ENCODE peak calls at places on chromosomes 1 and 21, in six cellular contexts. D is heart right ventricle, H is AG04450, C is heart left ventricle, I is right atrium auricular region, G is SK-N-SH. B is an unnamed sample.

GRCh38 chr1:5878938-5879337 is 113.3 kb downstream of the NPHP4 start:
- DNase-seq in D (no peak), H (no peak), C (no peak), I (no peak), G (no peak), B (no peak)

GRCh38 chr1:30111431-30111830 is 612.0 kb downstream of the MATN1 start:
- DNase-seq in D (peak), H (no peak), C (peak), I (no peak), G (peak), B (peak)

GRCh38 chr1:89607888-89608626 is 24.9 kb upstream of the LRRC8C start:
- DNase-seq in D (no peak), H (no peak), C (peak), I (peak), G (no peak), B (no peak)

GRCh38 chr1:50368179-50369007 is 54.9 kb downstream of the DMRTA2 start:
- DNase-seq in D (no peak), H (no peak), C (no peak), I (no peak), G (peak), B (peak)

GRCh38 chr1:72034827-72035226 is 247.5 kb downstream of the NEGR1 start:
- DNase-seq in D (no peak), H (no peak), C (no peak), I (no peak), G (no peak), B (no peak)

GRCh38 chr1:178521241-178521640 is 8.3 kb downstream of the TEX35 start:
- DNase-seq in D (no peak), H (no peak), C (no peak), I (no peak), G (no peak), B (no peak)

GRCh38 chr21:41701749-41702148 is 65.1 kb downstream of the RIPK4 start:
- DNase-seq in D (no peak), H (no peak), C (no peak), I (no peak), G (no peak), B (no peak)

GRCh38 chr1:51157411-51157810 is 55.4 kb downstream of the C1orf185 start:
- DNase-seq in D (no peak), H (no peak), C (no peak), I (no peak), G (no peak), B (no peak)

GRCh38 chr1:230430499-230430898 is 4.4 kb upstream of the PGBD5 start:
- DNase-seq in D (no peak), H (no peak), C (no peak), I (no peak), G (no peak), B (no peak)

GRCh38 chr1:226332947-226333346 is 24.0 kb upstream of the LIN9 start:
- DNase-seq in D (no peak), H (no peak), C (no peak), I (no peak), G (peak), B (no peak)

GRCh38 chr1:197841828-197842573 is 60.4 kb upstream of the C1orf53 start:
- DNase-seq in D (no peak), H (peak), C (no peak), I (no peak), G (no peak), B (no peak)

GRCh38 chr1:51341876-51342496 is 11.6 kb upstream of the TTC39A start:
- DNase-seq in D (no peak), H (no peak), C (no peak), I (no peak), G (no peak), B (no peak)

GRCh38 chr1:206521002-206521585 is 13.8 kb downstream of the RASSF5 start:
- DNase-seq in D (no peak), H (no peak), C (no peak), I (no peak), G (no peak), B (no peak)

GRCh38 chr1:215710340-215710971 is 143.4 kb downstream of the KCTD3 start:
- DNase-seq in D (no peak), H (no peak), C (no peak), I (no peak), G (peak), B (peak)

GRCh38 chr1:207672525-207673130 is 27.7 kb downstream of the CR1L start:
- DNase-seq in D (no peak), H (no peak), C (no peak), I (no peak), G (peak), B (no peak)

GRCh38 chr1:113123737-113124136 is 50.7 kb downstream of the LRIG2 start:
- DNase-seq in D (no peak), H (peak), C (no peak), I (no peak), G (no peak), B (no peak)

GRCh38 chr1:222461941-222462340 is 86.0 kb downstream of the HHIPL2 start:
- DNase-seq in D (no peak), H (no peak), C (no peak), I (no peak), G (no peak), B (no peak)

DNA sequence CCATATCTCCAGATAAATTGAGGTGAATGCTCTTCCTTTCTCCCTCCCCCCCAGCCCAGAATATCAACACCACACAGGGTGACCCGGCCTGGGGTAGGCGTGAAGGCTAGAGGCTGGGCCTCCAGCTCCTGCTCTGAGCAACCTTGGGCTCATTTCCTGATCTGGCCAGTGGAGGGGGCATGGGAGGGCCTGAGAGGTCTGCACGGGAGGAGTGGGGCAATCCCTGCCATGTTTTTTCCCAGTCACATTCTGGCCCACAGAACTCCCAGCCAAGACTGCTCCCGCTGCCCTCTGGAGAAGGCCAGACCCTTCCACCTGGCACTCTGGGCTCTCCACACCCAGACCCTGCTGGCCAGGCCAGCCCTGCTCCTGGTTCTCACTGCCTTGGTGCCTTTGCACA is 3.9 kb downstream of the CLDN19 start:
- DNase-seq in D (no peak), H (no peak), C (no peak), I (no peak), G (peak), B (no peak)
- TF ChIP-seq CTCF in D (no peak), H (peak), C (no peak), I (no peak), G (no peak), B (no peak)

DNA sequence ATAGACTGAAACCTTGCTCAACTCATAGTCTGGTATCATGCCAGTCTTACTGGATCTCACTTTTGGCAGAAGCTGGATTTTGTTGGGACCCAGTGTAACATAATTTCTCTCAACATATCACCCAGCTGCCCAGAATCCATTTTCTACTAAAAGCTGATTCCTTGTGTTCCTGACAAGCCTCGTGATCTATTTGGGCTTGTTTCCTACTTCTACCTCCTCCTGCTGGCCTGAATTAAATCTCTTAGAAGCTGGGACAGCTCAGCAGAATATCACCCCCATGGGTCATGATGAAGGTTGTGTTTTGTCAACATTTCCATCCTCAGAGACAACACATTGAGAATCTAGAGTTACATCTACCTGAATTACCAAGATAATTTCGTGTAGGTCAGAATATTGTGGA is 7.7 kb downstream of the GOLT1A start:
- DNase-seq in D (no peak), H (no peak), C (no peak), I (no peak), G (no peak), B (no peak)
- TF ChIP-seq CTCF in D (no peak), H (peak), C (no peak), I (no peak), G (peak), B (no peak)

DNA sequence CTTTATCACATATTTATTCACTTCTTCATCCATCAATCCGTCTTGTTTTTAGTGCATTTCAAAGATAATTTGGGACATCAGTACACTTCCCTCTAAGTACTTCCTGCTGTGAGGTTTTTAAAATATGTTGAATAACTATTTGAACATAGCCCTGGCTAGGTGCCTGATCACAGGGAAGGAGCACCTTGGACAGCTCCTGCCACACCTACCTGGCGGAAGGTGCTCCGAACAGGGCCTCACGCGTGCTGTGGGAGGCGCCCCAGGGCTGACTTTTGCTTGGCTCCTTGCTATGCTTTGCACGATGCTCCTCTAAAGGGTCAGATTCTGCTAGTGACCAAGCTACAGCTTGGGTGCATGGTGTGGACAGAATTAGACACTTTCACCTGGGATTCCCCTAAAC is 4.9 kb upstream of the ATXN7L2 start:
- DNase-seq in D (no peak), H (no peak), C (peak), I (no peak), G (no peak), B (no peak)
- TF ChIP-seq CTCF in D (no peak), H (no peak), C (no peak), I (no peak), G (no peak), B (no peak)

DNA sequence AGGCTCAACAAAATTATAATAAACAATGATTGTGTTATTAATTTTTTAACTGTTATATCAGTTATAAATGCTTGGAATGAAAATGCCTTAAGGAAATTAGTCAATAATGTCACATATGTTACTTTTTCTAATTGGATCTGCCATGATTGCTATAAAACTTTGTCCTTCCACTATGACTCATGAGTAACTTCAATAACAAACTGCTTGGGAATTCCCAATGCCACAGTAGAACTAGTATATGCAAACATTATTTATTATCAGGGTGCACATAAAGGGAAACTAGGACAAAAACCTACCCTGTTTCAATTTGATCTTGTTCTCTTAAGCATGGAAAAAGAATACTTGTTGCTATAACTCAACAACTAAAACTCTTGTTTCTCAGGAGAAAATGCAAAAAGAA is 59.1 kb upstream of the PDC start:
- DNase-seq in D (no peak), H (no peak), C (no peak), I (no peak), G (no peak), B (no peak)
- TF ChIP-seq CTCF in D (no peak), H (no peak), C (no peak), I (no peak), G (no peak), B (no peak)

DNA sequence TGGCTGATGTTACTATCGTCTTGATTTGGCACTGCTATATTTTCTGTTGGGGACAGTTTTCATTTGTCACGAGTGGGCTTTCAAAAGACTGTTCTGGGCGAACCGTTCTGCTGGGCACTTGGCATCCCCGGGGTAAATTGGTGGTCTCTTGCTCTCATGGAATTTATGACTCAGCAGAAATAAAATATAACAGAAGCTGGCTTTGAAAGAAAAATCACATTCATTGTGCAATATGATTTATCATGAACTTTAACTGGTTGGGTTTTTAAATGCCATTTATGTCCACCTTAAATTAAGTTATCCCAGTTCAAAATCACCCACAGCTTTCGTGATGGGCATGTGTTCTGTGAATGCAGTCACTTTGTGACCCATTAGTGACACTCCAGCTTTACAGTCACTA is 147.3 kb downstream of the KAZN start:
- DNase-seq in D (no peak), H (no peak), C (no peak), I (no peak), G (no peak), B (no peak)
- TF ChIP-seq CTCF in D (no peak), H (no peak), C (no peak), I (no peak), G (no peak), B (no peak)

DNA sequence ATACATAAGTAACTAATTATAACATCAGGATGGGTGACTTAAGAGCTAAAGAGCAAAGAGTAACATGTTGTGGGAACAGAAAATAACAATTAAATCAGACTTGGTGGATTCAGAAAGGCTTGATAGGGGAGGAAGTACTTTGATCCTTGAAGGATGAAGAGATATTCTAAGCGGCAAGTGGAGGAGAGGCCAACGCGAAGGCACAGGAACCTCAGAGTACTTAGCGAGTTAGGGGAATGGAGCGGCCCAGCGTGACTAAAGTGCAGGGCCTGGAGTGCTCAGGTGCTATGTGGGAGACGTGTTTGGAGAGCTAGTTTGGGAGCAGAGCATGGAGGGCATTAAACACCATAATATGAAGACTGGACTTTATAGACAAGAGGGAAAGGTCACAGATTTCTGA is 64.3 kb downstream of the ADCY10 start:
- DNase-seq in D (no peak), H (no peak), C (no peak), I (no peak), G (no peak), B (no peak)
- TF ChIP-seq CTCF in D (no peak), H (no peak), C (no peak), I (no peak), G (no peak), B (no peak)

GRCh38 chr1:161054805-161055204 is 9.0 kb upstream of the USF1 start:
- DNase-seq in D (no peak), H (no peak), C (no peak), I (no peak), G (no peak), B (no peak)
- TF ChIP-seq CTCF in D (no peak), H (peak), C (no peak), I (no peak), G (peak), B (no peak)

B was measured in D721Med.